ENCODE peak calls at places on chromosomes 7 and 10, in ten cellular contexts. O is hepatocyte, D is dorsolateral prefrontal cortex, E is right lobe of liver, N is colonic mucosa, A is OCI-LY7, R is sigmoid colon, M is fibroblast of lung, X is mammary epithelial cell, G is K562. F is an unnamed sample.

GRCh38 chr7:132557489-132558044 is 18.7 kb downstream of the PLXNA4 start:
- DNase-seq in E (no peak), M (peak; percentile 55), R (no peak), X (peak; percentile 3), N (no peak), G (peak; percentile 14), D (no peak), A (no peak), O (peak; percentile 13), F (no peak)

GRCh38 chr7:157140118-157140905 is 1.6 kb downstream of the UBE3C start:
- DNase-seq in D (no peak), N (no peak), G (no peak), M (no peak), E (no peak), A (peak; percentile 21), X (no peak), R (no peak), O (no peak), F (no peak)

GRCh38 chr7:92754756-92755581 is 81.4 kb downstream of the CDK6 start:
- DNase-seq in A (no peak), G (peak; percentile 62), M (peak; percentile 46), E (no peak), N (no peak), R (no peak), D (peak; percentile 60), X (no peak), O (no peak), F (no peak)

GRCh38 chr10:7984896-7985295 is 69.6 kb upstream of the GATA3 start:
- DNase-seq in X (no peak), A (no peak), G (no peak), M (no peak), N (no peak), E (no peak), O (no peak), D (no peak), R (no peak), F (no peak)

GRCh38 chr10:13346280-13346819 is 1.7 kb downstream of the SEPHS1 start:
- DNase-seq in X (peak; percentile 49), A (no peak), E (no peak), R (peak; percentile 77), D (no peak), O (peak; percentile 68), N (peak; percentile 45), M (peak; percentile 66), G (peak; percentile 47), F (no peak)

GRCh38 chr10:47318706-47319105 is 3.5 kb upstream of the GDF2 start:
- DNase-seq in M (no peak), N (no peak), D (peak; percentile 14), A (peak; percentile 16), E (peak; percentile 22), R (no peak), G (peak; percentile 44), X (no peak), O (no peak), F (no peak)

GRCh38 chr7:151304856-151305255 is 36.8 kb upstream of the NUB1 start:
- DNase-seq in E (no peak), O (peak; percentile 26), M (no peak), G (peak; percentile 16), N (no peak), D (no peak), A (no peak), R (no peak), X (no peak), F (no peak)

GRCh38 chr7:111840528-111840927 is 278.2 kb upstream of the IMMP2L start:
- DNase-seq in M (no peak), O (no peak), N (no peak), G (no peak), X (no peak), D (no peak), E (no peak), A (no peak), R (no peak), F (no peak)

GRCh38 chr10:61410353-61410752 is 42.8 kb downstream of the TMEM26 start:
- DNase-seq in X (no peak), G (peak; percentile 26), N (no peak), M (no peak), O (no peak), E (no peak), D (no peak), A (no peak), R (no peak), F (no peak)
- H3K27ac ChIP-seq in X (no peak overlapping the region), G (no peak overlapping the region), N (no peak overlapping the region), M (no peak overlapping the region), O (no peak overlapping the region), E (no peak overlapping the region), D (no peak overlapping the region), A (no peak overlapping the region), R (no peak overlapping the region), F (no peak overlapping the region)

GRCh38 chr10:82932426-82932825 is 1057.4 kb downstream of the NRG3 start:
- DNase-seq in G (no peak), R (no peak), O (no peak), A (no peak), M (no peak), N (no peak), E (no peak), D (peak; percentile 52), X (no peak), F (no peak)

GRCh38 chr10:82938331-82938730 is 1063.3 kb downstream of the NRG3 start:
- DNase-seq in E (no peak), G (no peak), R (no peak), N (no peak), O (no peak), M (no peak), X (no peak), A (no peak), D (no peak), F (no peak)

GRCh38 chr10:82934947-82935346 is 1060.0 kb downstream of the NRG3 start:
- DNase-seq in R (no peak), D (no peak), G (no peak), N (no peak), M (no peak), X (no peak), A (no peak), E (no peak), O (no peak), F (no peak)

DNA sequence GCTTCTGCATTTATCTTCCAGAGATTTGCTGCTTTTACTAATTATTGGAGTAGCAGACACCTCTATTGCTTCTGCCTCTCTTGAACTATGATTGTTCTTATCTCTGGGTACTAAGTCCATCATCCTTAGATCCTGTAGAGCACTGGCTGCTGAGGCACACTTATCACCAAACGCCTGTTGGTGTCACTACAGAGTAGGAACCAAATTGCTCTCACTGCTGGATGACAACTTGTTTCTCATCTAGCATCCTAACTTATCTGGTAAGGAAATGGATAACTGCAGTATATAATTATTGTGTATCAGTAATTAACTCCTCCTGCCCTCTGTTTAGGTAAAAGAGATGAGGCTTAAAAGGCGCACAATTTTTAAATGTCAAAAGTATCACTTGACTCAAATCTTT is 1059.4 kb downstream of the NRG3 start:
- DNase-seq in G (no peak), O (peak; percentile 59), X (peak; percentile 17), E (no peak), M (no peak), A (peak; percentile 4), R (no peak), N (no peak), D (no peak), F (peak; percentile 15)
- TF ChIP-seq CTCF in G (no peak), O (peak; percentile 35), X (no peak), E (peak; percentile 20), M (no peak), A (peak; percentile 29), R (no peak), N (no peak), D (peak; percentile 10), F (peak; percentile 38)

GRCh38 chr7:130223646-130224045 is 16.0 kb downstream of the SSMEM1 start:
- DNase-seq in M (no peak), D (no peak), X (no peak), G (no peak), N (no peak), R (no peak), E (no peak), A (no peak), O (no peak), F (no peak)

GRCh38 chr7:130221341-130221740 is 13.7 kb downstream of the SSMEM1 start:
- DNase-seq in G (no peak), A (no peak), R (no peak), E (no peak), D (no peak), N (no peak), O (no peak), M (no peak), X (no peak), F (peak; percentile 59)

GRCh38 chr7:130219871-130220270 is 12.2 kb downstream of the SSMEM1 start:
- DNase-seq in N (no peak), D (no peak), O (no peak), E (no peak), A (no peak), R (no peak), M (no peak), G (no peak), X (no peak), F (no peak)

GRCh38 chr7:130224210-130224609 is 16.6 kb downstream of the SSMEM1 start:
- DNase-seq in E (no peak), R (no peak), G (no peak), A (no peak), X (no peak), M (no peak), D (no peak), N (no peak), O (no peak), F (no peak)

DNA sequence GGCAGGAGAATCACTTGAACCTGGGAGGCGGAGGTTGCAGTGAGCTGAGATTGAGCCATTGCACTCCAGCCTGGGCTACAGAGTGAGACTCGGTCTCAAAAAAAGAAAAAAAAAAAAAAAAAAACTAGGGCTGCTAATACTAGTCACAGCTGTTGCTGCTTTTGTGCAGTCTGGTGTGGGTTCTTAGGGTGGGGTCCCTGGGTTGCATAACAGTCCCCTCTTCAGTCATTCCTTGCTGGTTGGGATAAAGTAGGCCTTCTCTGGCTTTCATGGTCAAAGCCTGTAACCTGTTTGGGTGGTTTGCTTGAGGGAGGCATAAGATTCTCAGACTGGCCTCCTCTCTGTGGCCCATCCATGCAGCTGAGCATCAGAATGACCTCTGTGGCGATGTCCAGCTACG is 14.1 kb downstream of the SSMEM1 start:
- DNase-seq in M (no peak), E (no peak), N (no peak), G (no peak), X (no peak), R (no peak), O (no peak), D (no peak), A (no peak), F (no peak)
- H3K27ac ChIP-seq in M (no peak overlapping the region), E (no peak overlapping the region), N (no peak overlapping the region), G (no peak overlapping the region), X (no peak overlapping the region), R (no peak overlapping the region), O (no peak overlapping the region), D (no peak overlapping the region), A (no peak overlapping the region), F (peak overlapping the region; percentile 25)

DNA sequence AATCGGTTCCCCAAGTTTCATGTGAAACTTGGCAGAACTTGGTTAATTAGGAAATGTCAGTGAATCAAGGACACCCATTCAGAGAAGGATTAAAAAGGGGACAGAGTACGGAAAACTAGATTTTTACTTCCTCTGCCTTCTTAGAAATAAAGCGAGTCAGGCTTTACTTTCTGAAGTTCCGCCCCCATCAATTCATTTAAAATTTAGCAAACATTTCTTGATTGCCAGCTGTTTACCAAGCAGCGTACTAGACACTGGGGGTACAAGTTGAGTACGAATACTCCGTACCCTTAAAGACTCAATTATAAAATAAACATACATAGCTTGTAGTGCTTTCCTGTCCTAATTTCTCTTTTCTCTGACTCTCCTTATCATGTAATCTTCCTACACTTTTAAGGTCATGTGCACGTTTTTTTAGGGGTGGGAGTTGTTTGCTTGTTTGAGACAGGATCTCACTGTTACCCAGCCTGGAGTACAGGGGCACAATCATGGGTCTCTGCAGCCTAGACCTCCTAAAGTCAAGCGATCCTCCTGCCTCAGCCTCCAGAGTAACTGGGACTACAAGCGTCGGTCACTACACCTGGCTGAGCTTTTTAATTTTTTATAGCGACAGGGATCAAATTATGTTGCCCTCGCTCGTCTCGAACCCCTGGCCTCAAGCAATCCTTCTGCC is 704 bp upstream of the ABI1 start:
- DNase-seq in E (no peak), O (no peak), D (no peak), N (no peak), A (no peak), X (no peak), R (no peak), G (peak; percentile 23), M (no peak), F (no peak)
- TF ChIP-seq CTCF in E (no peak), O (no peak), D (peak; percentile 86), N (no peak), A (peak; percentile 81), X (no peak), R (no peak), G (no peak), M (no peak), F (no peak)

F was measured in WERI-Rb-1.